ENCODE peak calls at places on chromosomes 7 and 10, in four cellular contexts. One of them, this sample, is unnamed.

GRCh38 chr10:82075605-82076004 is 200.6 kb downstream of the NRG3 start:
- DNase-seq in GM12878: no peak
- DNase-seq in HepG2: no peak
- DNase-seq in K562: no peak
- DNase-seq in this sample: no peak

GRCh38 chr10:54703086-54703485 is 97.9 kb downstream of the PCDH15 start:
- DNase-seq in HepG2: no peak
- DNase-seq in K562: no peak
- DNase-seq in GM12878: no peak
- DNase-seq in this sample: no peak

GRCh38 chr10:48333856-48334255 is 27.4 kb downstream of the MAPK8 start:
- DNase-seq in K562: no peak
- DNase-seq in GM12878: no peak
- DNase-seq in HepG2: no peak
- DNase-seq in this sample: no peak

GRCh38 chr10:75926763-75927162 is 495.3 kb downstream of the LRMDA start:
- DNase-seq in HepG2: no peak
- DNase-seq in K562: peak
- DNase-seq in GM12878: no peak
- DNase-seq in this sample: no peak

GRCh38 chr10:132879408-132880147 is 62.8 kb downstream of the CFAP46 start:
- DNase-seq in K562: no peak
- DNase-seq in HepG2: no peak
- DNase-seq in GM12878: no peak
- DNase-seq in this sample: no peak

GRCh38 chr7:69929622-69930021 is 331.3 kb downstream of the AUTS2 start:
- DNase-seq in GM12878: no peak
- DNase-seq in K562: no peak
- DNase-seq in HepG2: no peak
- DNase-seq in this sample: no peak

GRCh38 chr10:7170626-7171322 is 240.1 kb downstream of the SFMBT2 start:
- DNase-seq in GM12878: no peak
- DNase-seq in HepG2: no peak
- DNase-seq in K562: no peak
- DNase-seq in this sample: no peak

GRCh38 chr10:28291881-28292297 is 11.0 kb downstream of the MPP7 start:
- DNase-seq in HepG2: no peak
- DNase-seq in GM12878: no peak
- DNase-seq in K562: no peak
- DNase-seq in this sample: no peak

GRCh38 chr7:116025098-116025809 is 5.3 kb downstream of the TFEC start:
- DNase-seq in K562: no peak
- DNase-seq in HepG2: no peak
- DNase-seq in GM12878: no peak
- DNase-seq in this sample: no peak

GRCh38 chr10:51244739-51245138 is 170.5 kb downstream of the PRKG1 start:
- DNase-seq in GM12878: no peak
- DNase-seq in K562: no peak
- DNase-seq in HepG2: no peak
- DNase-seq in this sample: no peak
- TF ChIP-seq CHD4 in GM12878: no peak
- TF ChIP-seq CHD4 in K562: no peak
- TF ChIP-seq CHD4 in HepG2: no peak
- TF ChIP-seq CHD4 in this sample: no peak

GRCh38 chr10:123517901-123518300 is 148.3 kb upstream of the GPR26 start:
- DNase-seq in GM12878: no peak
- DNase-seq in HepG2: no peak
- DNase-seq in K562: no peak
- DNase-seq in this sample: no peak

GRCh38 chr10:123518765-123519164 is 147.4 kb upstream of the GPR26 start:
- DNase-seq in K562: no peak
- DNase-seq in GM12878: no peak
- DNase-seq in HepG2: no peak
- DNase-seq in this sample: no peak

GRCh38 chr10:123521076-123521475 is 145.1 kb upstream of the GPR26 start:
- DNase-seq in HepG2: no peak
- DNase-seq in GM12878: no peak
- DNase-seq in K562: no peak
- DNase-seq in this sample: no peak

GRCh38 chr10:123521556-123521955 is 144.6 kb upstream of the GPR26 start:
- DNase-seq in GM12878: no peak
- DNase-seq in K562: no peak
- DNase-seq in HepG2: no peak
- DNase-seq in this sample: no peak

DNA sequence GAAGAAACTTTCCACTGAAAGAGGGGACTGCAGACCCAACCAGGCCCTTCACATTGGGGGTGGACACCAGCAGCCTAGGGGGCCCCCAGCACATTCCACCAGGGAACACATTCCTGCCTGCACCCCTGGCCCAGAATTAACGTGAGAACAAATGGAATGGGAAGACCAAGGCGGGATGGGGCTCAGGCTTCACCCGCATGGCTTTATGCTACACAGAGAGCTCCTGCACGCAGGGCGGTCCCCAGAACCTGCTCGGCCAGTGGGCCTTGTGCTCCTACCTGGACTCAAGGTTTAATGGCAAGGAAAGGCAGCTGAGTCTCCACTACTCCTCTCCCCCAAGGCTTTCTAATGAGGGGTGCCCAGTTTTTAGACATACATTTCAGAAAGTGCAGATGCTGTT is 146.3 kb upstream of the GPR26 start:
- DNase-seq in K562: no peak
- DNase-seq in GM12878: no peak
- DNase-seq in HepG2: no peak
- DNase-seq in this sample: no peak
- TF ChIP-seq CHD4 in K562: no peak
- TF ChIP-seq CHD4 in GM12878: no peak
- TF ChIP-seq CHD4 in HepG2: no peak
- TF ChIP-seq CHD4 in this sample: no peak

DNA sequence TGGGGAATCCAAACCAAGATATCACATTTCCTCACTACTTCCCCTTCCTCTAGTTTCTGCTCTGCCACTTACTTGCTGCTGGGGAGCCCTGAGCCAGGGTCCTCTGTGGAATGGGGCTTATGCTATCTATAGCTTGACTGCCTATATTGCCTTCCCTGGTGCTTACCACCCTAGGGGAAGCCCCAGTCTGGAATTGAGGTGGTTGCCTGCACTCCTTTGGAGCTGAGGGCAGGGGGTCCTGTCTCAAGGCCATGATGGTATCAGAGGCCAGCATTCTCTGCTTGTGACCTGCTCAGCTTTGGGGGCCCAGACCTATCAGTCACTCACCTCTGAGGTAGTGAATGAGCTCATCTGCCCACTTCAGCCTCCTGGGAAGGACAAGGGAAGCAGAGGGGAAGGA is 29.3 kb upstream of the INMT start:
- DNase-seq in K562: no peak
- DNase-seq in GM12878: no peak
- DNase-seq in HepG2: no peak
- DNase-seq in this sample: no peak
- TF ChIP-seq CHD4 in K562: no peak
- TF ChIP-seq CHD4 in GM12878: no peak
- TF ChIP-seq CHD4 in HepG2: no peak
- TF ChIP-seq CHD4 in this sample: no peak

DNA sequence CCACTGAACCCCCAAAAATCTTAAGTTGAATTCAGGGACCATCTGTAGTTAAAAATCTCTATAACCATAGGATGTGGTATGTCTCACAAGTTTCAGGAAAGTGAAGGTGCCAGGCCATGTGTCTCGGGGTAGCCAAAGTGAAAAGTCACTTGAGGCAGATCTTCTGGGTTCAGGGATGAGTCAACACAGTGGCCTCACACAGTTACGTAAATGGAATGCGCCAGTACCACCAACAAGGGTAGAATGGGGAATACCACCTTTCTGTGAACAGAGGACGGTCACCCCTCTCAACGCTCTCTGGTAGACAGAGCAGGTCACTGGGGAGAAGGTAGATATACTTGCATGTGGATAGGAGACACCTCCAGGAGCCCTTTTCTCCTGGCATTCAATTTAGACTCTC is 71.4 kb downstream of the ELMO1 start:
- DNase-seq in K562: no peak
- DNase-seq in GM12878: no peak
- DNase-seq in HepG2: no peak
- DNase-seq in this sample: no peak
- TF ChIP-seq CHD4 in K562: no peak
- TF ChIP-seq CHD4 in GM12878: no peak
- TF ChIP-seq CHD4 in HepG2: no peak
- TF ChIP-seq CHD4 in this sample: no peak

GRCh38 chr7:157465597-157466348 is 129.0 kb downstream of the DNAJB6 start:
- DNase-seq in K562: no peak
- DNase-seq in HepG2: no peak
- DNase-seq in GM12878: no peak
- DNase-seq in this sample: no peak
- TF ChIP-seq CHD4 in K562: no peak
- TF ChIP-seq CHD4 in HepG2: no peak
- TF ChIP-seq CHD4 in GM12878: no peak
- TF ChIP-seq CHD4 in this sample: no peak

DNA sequence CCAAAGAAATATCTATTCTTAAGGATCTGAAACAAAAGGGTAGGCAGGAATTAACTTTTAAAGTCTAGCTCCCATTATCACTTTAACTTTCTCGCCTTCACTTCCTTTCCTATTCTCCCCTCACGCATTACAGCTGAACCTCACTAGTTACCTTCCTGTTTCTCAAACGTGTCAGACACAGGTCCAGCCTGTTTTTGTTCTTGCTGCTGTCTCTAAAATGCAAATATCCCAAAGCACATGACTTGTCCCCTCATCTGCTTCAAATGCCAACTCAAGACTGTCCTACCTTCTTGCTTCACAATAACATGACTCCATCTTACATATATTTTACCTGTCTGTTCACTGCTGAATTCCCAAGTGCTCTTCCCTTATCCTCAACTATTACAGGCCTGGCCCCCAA is 17.6 kb downstream of the ZDHHC6 start:
- DNase-seq in GM12878: no peak
- DNase-seq in K562: no peak
- DNase-seq in HepG2: no peak
- DNase-seq in this sample: no peak
- TF ChIP-seq CHD4 in GM12878: no peak
- TF ChIP-seq CHD4 in K562: no peak
- TF ChIP-seq CHD4 in HepG2: no peak
- TF ChIP-seq CHD4 in this sample: no peak

GRCh38 chr10:102657451-102657850 is 13.2 kb downstream of the TRIM8 start:
- DNase-seq in HepG2: no peak
- DNase-seq in K562: no peak
- DNase-seq in GM12878: no peak
- DNase-seq in this sample: no peak

GRCh38 chr10:102658802-102659201 is 14.5 kb downstream of the TRIM8 start:
- DNase-seq in HepG2: no peak
- DNase-seq in GM12878: no peak
- DNase-seq in K562: no peak
- DNase-seq in this sample: no peak

GRCh38 chr10:102656791-102657371 is 12.6 kb downstream of the TRIM8 start:
- DNase-seq in K562: no peak
- DNase-seq in HepG2: no peak
- DNase-seq in GM12878: no peak
- DNase-seq in this sample: no peak

GRCh38 chr10:102656026-102656425 is 11.7 kb downstream of the TRIM8 start:
- DNase-seq in GM12878: no peak
- DNase-seq in HepG2: no peak
- DNase-seq in K562: no peak
- DNase-seq in this sample: no peak

DNA sequence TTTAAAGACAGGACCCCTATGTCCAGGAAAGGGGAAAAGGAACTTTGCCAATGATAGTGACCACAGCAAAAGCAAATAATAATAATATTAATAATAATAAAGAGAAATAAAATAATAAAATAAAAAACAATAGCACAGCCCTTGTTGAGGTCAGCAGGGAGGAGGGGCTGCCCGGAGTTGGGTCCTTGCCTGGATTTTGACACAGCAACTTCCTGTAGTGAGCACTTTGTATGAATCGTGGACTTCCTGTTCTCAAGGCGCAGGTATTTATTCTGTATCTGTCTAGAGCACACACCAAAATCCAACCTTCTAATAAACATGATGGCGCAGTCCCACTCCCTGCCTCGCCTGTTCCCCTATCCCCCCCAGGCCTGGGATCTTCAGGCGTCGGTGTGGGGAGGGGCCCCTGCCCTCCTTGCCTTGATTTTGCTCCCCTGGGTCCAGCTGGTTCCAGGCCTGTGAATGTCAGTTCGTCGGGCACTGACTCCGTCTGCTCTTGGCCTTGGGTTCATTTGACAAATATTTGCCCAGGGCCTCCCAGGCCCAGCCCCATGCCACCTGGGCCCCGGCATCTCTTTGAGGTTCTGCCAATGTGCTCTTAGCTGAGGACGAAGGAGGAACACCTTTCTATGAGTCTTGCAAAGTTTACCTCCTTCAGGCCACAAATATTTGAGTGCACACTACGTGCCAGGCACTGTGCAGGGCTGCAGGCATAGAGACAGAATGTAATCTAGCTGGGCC is 13.9 kb downstream of the TRIM8 start:
- DNase-seq in HepG2: no peak
- DNase-seq in GM12878: no peak
- DNase-seq in K562: no peak
- DNase-seq in this sample: no peak
- TF ChIP-seq CHD4 in HepG2: no peak
- TF ChIP-seq CHD4 in GM12878: no peak
- TF ChIP-seq CHD4 in K562: no peak
- TF ChIP-seq CHD4 in this sample: no peak

GRCh38 chr7:149156898-149157297 is 9.6 kb downstream of the ZNF398 start:
- DNase-seq in HepG2: no peak
- DNase-seq in GM12878: no peak
- DNase-seq in K562: no peak
- DNase-seq in this sample: no peak
- TF ChIP-seq CHD4 in HepG2: no peak
- TF ChIP-seq CHD4 in GM12878: no peak
- TF ChIP-seq CHD4 in K562: no peak
- TF ChIP-seq CHD4 in this sample: no peak